ENCODE peak calls at places on chromosomes 4 and X, in seven cellular contexts. One of them, this sample, is unnamed.

GRCh38 chr4:24370421-24370820 is 213.9 kb downstream of the DHX15 start:
- DNase-seq in AG04450: no peak
- DNase-seq in epithelial cell of proximal tubule: no peak
- DNase-seq in iPS DF 6.9: no peak
- DNase-seq in NCI-H774: no peak
- DNase-seq in central memory CD4-positive, alpha-beta T cell: no peak
- DNase-seq in ELR: no peak
- DNase-seq in this sample: no peak

GRCh38 chr4:7806080-7806630 is 133.5 kb downstream of the AFAP1 start:
- DNase-seq in NCI-H774: no peak
- DNase-seq in central memory CD4-positive, alpha-beta T cell: no peak
- DNase-seq in epithelial cell of proximal tubule: no peak
- DNase-seq in AG04450: no peak
- DNase-seq in iPS DF 6.9: no peak
- DNase-seq in ELR: no peak
- DNase-seq in this sample: no peak

GRCh38 chr4:22720091-22720490 is 27.4 kb downstream of the GBA3 start:
- DNase-seq in NCI-H774: no peak
- DNase-seq in central memory CD4-positive, alpha-beta T cell: no peak
- DNase-seq in ELR: peak; percentile 30
- DNase-seq in AG04450: no peak
- DNase-seq in iPS DF 6.9: no peak
- DNase-seq in epithelial cell of proximal tubule: no peak
- DNase-seq in this sample: no peak

GRCh38 chr4:143352052-143352451 is 15.4 kb downstream of the GAB1 start:
- DNase-seq in AG04450: no peak
- DNase-seq in epithelial cell of proximal tubule: no peak
- DNase-seq in iPS DF 6.9: no peak
- DNase-seq in central memory CD4-positive, alpha-beta T cell: no peak
- DNase-seq in NCI-H774: peak; percentile 32
- DNase-seq in ELR: no peak
- DNase-seq in this sample: no peak

GRCh38 chr4:72919464-72919863 is 150.1 kb downstream of the COX18 start:
- DNase-seq in NCI-H774: no peak
- DNase-seq in central memory CD4-positive, alpha-beta T cell: no peak
- DNase-seq in epithelial cell of proximal tubule: no peak
- DNase-seq in AG04450: no peak
- DNase-seq in iPS DF 6.9: no peak
- DNase-seq in ELR: no peak
- DNase-seq in this sample: no peak

GRCh38 chr4:73066928-73067327 is 2.6 kb downstream of the COX18 start:
- DNase-seq in AG04450: no peak
- DNase-seq in epithelial cell of proximal tubule: no peak
- DNase-seq in ELR: no peak
- DNase-seq in central memory CD4-positive, alpha-beta T cell: peak; percentile 50
- DNase-seq in iPS DF 6.9: no peak
- DNase-seq in NCI-H774: no peak
- DNase-seq in this sample: no peak

GRCh38 chr4:177964061-177964460 is 521.8 kb upstream of the AGA start:
- DNase-seq in epithelial cell of proximal tubule: no peak
- DNase-seq in NCI-H774: no peak
- DNase-seq in AG04450: no peak
- DNase-seq in central memory CD4-positive, alpha-beta T cell: no peak
- DNase-seq in ELR: peak; percentile 92
- DNase-seq in iPS DF 6.9: no peak
- DNase-seq in this sample: no peak

GRCh38 chr4:827209-828081 is 1.5 kb upstream of the CPLX1 start:
- DNase-seq in epithelial cell of proximal tubule: no peak
- DNase-seq in AG04450: no peak
- DNase-seq in central memory CD4-positive, alpha-beta T cell: no peak
- DNase-seq in ELR: no peak
- DNase-seq in NCI-H774: no peak
- DNase-seq in iPS DF 6.9: no peak
- DNase-seq in this sample: no peak

GRCh38 chrX:66677430-66677829 is 38.6 kb upstream of the EDA2R start:
- DNase-seq in ELR: peak; percentile 37
- DNase-seq in epithelial cell of proximal tubule: no peak
- DNase-seq in iPS DF 6.9: no peak
- DNase-seq in AG04450: no peak
- DNase-seq in central memory CD4-positive, alpha-beta T cell: no peak
- DNase-seq in NCI-H774: no peak
- DNase-seq in this sample: no peak

This sample was measured in NK-92 treated with Interleukin-12 subunit alpha and Interleukin-12 subunit beta, amount 100 ng/mL, for 24 hours.